ENCODE peak calls at places on chromosomes 16 and 17, in ten cellular contexts. One of them, this sample, is unnamed.

GRCh38 chr17:28725166-28725659 is 820 bp downstream of the TLCD1 start:
- DNase-seq in right atrium auricular region: no peak
- DNase-seq in T-helper 1 cell: no peak
- DNase-seq in WTC11: no peak
- DNase-seq in BJ: no peak
- DNase-seq in T-helper 2 cell: no peak
- DNase-seq in CD8-positive, alpha-beta memory T cell: no peak
- DNase-seq in endothelial cell: no peak
- DNase-seq in upper lobe of right lung: no peak
- DNase-seq in HCT116: peak
- DNase-seq in this sample: no peak

GRCh38 chr16:21684199-21684598 is 20.4 kb downstream of the OTOA start:
- DNase-seq in right atrium auricular region: no peak
- DNase-seq in T-helper 1 cell: peak
- DNase-seq in WTC11: peak
- DNase-seq in BJ: no peak
- DNase-seq in T-helper 2 cell: peak
- DNase-seq in CD8-positive, alpha-beta memory T cell: peak
- DNase-seq in endothelial cell: peak
- DNase-seq in upper lobe of right lung: no peak
- DNase-seq in HCT116: peak
- DNase-seq in this sample: no peak

GRCh38 chr17:78357177-78357586 is 2.7 kb downstream of the SOCS3 start:
- DNase-seq in right atrium auricular region: no peak
- DNase-seq in T-helper 1 cell: peak
- DNase-seq in WTC11: no peak
- DNase-seq in BJ: no peak
- DNase-seq in T-helper 2 cell: no peak
- DNase-seq in CD8-positive, alpha-beta memory T cell: no peak
- DNase-seq in endothelial cell: no peak
- DNase-seq in upper lobe of right lung: peak
- DNase-seq in HCT116: no peak
- DNase-seq in this sample: no peak

GRCh38 chr17:79251824-79252223 is 177.2 kb downstream of the ENGASE start:
- DNase-seq in right atrium auricular region: no peak
- DNase-seq in T-helper 1 cell: no peak
- DNase-seq in WTC11: no peak
- DNase-seq in BJ: no peak
- DNase-seq in T-helper 2 cell: no peak
- DNase-seq in CD8-positive, alpha-beta memory T cell: no peak
- DNase-seq in endothelial cell: no peak
- DNase-seq in upper lobe of right lung: no peak
- DNase-seq in HCT116: no peak
- DNase-seq in this sample: no peak

GRCh38 chr16:10521681-10522274 is 58.6 kb downstream of the EMP2 start:
- DNase-seq in right atrium auricular region: peak
- DNase-seq in T-helper 1 cell: peak
- DNase-seq in WTC11: peak
- DNase-seq in BJ: no peak
- DNase-seq in T-helper 2 cell: no peak
- DNase-seq in CD8-positive, alpha-beta memory T cell: no peak
- DNase-seq in endothelial cell: peak
- DNase-seq in upper lobe of right lung: no peak
- DNase-seq in HCT116: peak
- DNase-seq in this sample: no peak

GRCh38 chr16:66441586-66442375 is 14.7 kb downstream of the BEAN1 start:
- DNase-seq in right atrium auricular region: no peak
- DNase-seq in T-helper 1 cell: no peak
- DNase-seq in WTC11: no peak
- DNase-seq in BJ: no peak
- DNase-seq in T-helper 2 cell: no peak
- DNase-seq in CD8-positive, alpha-beta memory T cell: no peak
- DNase-seq in endothelial cell: no peak
- DNase-seq in upper lobe of right lung: no peak
- DNase-seq in HCT116: no peak
- DNase-seq in this sample: peak

GRCh38 chr16:81837312-81837748 is 58.2 kb downstream of the PLCG2 start:
- DNase-seq in right atrium auricular region: no peak
- DNase-seq in T-helper 1 cell: no peak
- DNase-seq in WTC11: no peak
- DNase-seq in BJ: no peak
- DNase-seq in T-helper 2 cell: no peak
- DNase-seq in CD8-positive, alpha-beta memory T cell: no peak
- DNase-seq in endothelial cell: no peak
- DNase-seq in upper lobe of right lung: no peak
- DNase-seq in HCT116: no peak
- DNase-seq in this sample: no peak

GRCh38 chr17:71631483-71631882 is 489.3 kb upstream of the SOX9 start:
- DNase-seq in right atrium auricular region: no peak
- DNase-seq in T-helper 1 cell: no peak
- DNase-seq in WTC11: no peak
- DNase-seq in BJ: no peak
- DNase-seq in T-helper 2 cell: no peak
- DNase-seq in CD8-positive, alpha-beta memory T cell: no peak
- DNase-seq in endothelial cell: no peak
- DNase-seq in upper lobe of right lung: no peak
- DNase-seq in HCT116: peak
- DNase-seq in this sample: no peak

GRCh38 chr16:7270823-7271222 is 61.8 kb upstream of the RBFOX1 start:
- DNase-seq in right atrium auricular region: no peak
- DNase-seq in T-helper 1 cell: no peak
- DNase-seq in WTC11: no peak
- DNase-seq in BJ: no peak
- DNase-seq in T-helper 2 cell: no peak
- DNase-seq in CD8-positive, alpha-beta memory T cell: no peak
- DNase-seq in endothelial cell: no peak
- DNase-seq in upper lobe of right lung: no peak
- DNase-seq in HCT116: no peak
- DNase-seq in this sample: no peak

GRCh38 chr16:82201906-82202305 is 31.9 kb upstream of the MPHOSPH6 start:
- DNase-seq in right atrium auricular region: no peak
- DNase-seq in T-helper 1 cell: no peak
- DNase-seq in WTC11: no peak
- DNase-seq in BJ: no peak
- DNase-seq in T-helper 2 cell: no peak
- DNase-seq in CD8-positive, alpha-beta memory T cell: no peak
- DNase-seq in endothelial cell: no peak
- DNase-seq in upper lobe of right lung: no peak
- DNase-seq in HCT116: no peak
- DNase-seq in this sample: no peak

GRCh38 chr17:12463102-12463501 is 202.6 kb upstream of the MYOCD start:
- DNase-seq in right atrium auricular region: no peak
- DNase-seq in T-helper 1 cell: no peak
- DNase-seq in WTC11: no peak
- DNase-seq in BJ: peak
- DNase-seq in T-helper 2 cell: no peak
- DNase-seq in CD8-positive, alpha-beta memory T cell: no peak
- DNase-seq in endothelial cell: no peak
- DNase-seq in upper lobe of right lung: no peak
- DNase-seq in HCT116: no peak
- DNase-seq in this sample: peak

GRCh38 chr16:86520317-86521210 is 10.2 kb downstream of the FOXF1 start:
- DNase-seq in right atrium auricular region: no peak
- DNase-seq in T-helper 1 cell: no peak
- DNase-seq in WTC11: no peak
- DNase-seq in BJ: no peak
- DNase-seq in T-helper 2 cell: no peak
- DNase-seq in CD8-positive, alpha-beta memory T cell: no peak
- DNase-seq in endothelial cell: no peak
- DNase-seq in upper lobe of right lung: no peak
- DNase-seq in HCT116: no peak
- DNase-seq in this sample: no peak

GRCh38 chr16:48511071-48511540 is 98.9 kb downstream of the N4BP1 start:
- DNase-seq in right atrium auricular region: no peak
- DNase-seq in T-helper 1 cell: no peak
- DNase-seq in WTC11: no peak
- DNase-seq in BJ: no peak
- DNase-seq in T-helper 2 cell: no peak
- DNase-seq in CD8-positive, alpha-beta memory T cell: no peak
- DNase-seq in endothelial cell: no peak
- DNase-seq in upper lobe of right lung: no peak
- DNase-seq in HCT116: no peak
- DNase-seq in this sample: peak

GRCh38 chr16:30049871-30050270 is 15.7 kb upstream of the ALDOA start:
- DNase-seq in right atrium auricular region: no peak
- DNase-seq in T-helper 1 cell: no peak
- DNase-seq in WTC11: no peak
- DNase-seq in BJ: no peak
- DNase-seq in T-helper 2 cell: no peak
- DNase-seq in CD8-positive, alpha-beta memory T cell: no peak
- DNase-seq in endothelial cell: no peak
- DNase-seq in upper lobe of right lung: no peak
- DNase-seq in HCT116: no peak
- DNase-seq in this sample: no peak

GRCh38 chr16:56269276-56269675 is 78.0 kb downstream of the GNAO1 start:
- DNase-seq in right atrium auricular region: no peak
- DNase-seq in T-helper 1 cell: no peak
- DNase-seq in WTC11: no peak
- DNase-seq in BJ: no peak
- DNase-seq in T-helper 2 cell: no peak
- DNase-seq in CD8-positive, alpha-beta memory T cell: no peak
- DNase-seq in endothelial cell: no peak
- DNase-seq in upper lobe of right lung: peak
- DNase-seq in HCT116: no peak
- DNase-seq in this sample: no peak

GRCh38 chr17:81396722-81397313 is 1.6 kb downstream of the BAHCC1 start:
- DNase-seq in right atrium auricular region: no peak
- DNase-seq in T-helper 1 cell: no peak
- DNase-seq in WTC11: peak
- DNase-seq in BJ: no peak
- DNase-seq in T-helper 2 cell: peak
- DNase-seq in CD8-positive, alpha-beta memory T cell: peak
- DNase-seq in endothelial cell: peak
- DNase-seq in upper lobe of right lung: peak
- DNase-seq in HCT116: no peak
- DNase-seq in this sample: no peak

GRCh38 chr17:50055426-50056216 is at the start of gene ITGA3:
- DNase-seq in right atrium auricular region: peak
- DNase-seq in T-helper 1 cell: peak
- DNase-seq in WTC11: peak
- DNase-seq in BJ: no peak
- DNase-seq in T-helper 2 cell: peak
- DNase-seq in CD8-positive, alpha-beta memory T cell: peak
- DNase-seq in endothelial cell: peak
- DNase-seq in upper lobe of right lung: peak
- DNase-seq in HCT116: peak
- DNase-seq in this sample: peak

GRCh38 chr16:73240928-73241327 is 193.0 kb upstream of the ZFHX3 start:
- DNase-seq in right atrium auricular region: no peak
- DNase-seq in T-helper 1 cell: no peak
- DNase-seq in WTC11: no peak
- DNase-seq in BJ: no peak
- DNase-seq in T-helper 2 cell: no peak
- DNase-seq in CD8-positive, alpha-beta memory T cell: no peak
- DNase-seq in endothelial cell: no peak
- DNase-seq in upper lobe of right lung: no peak
- DNase-seq in HCT116: no peak
- DNase-seq in this sample: no peak

GRCh38 chr17:68255731-68256538 is 8.1 kb downstream of the AMZ2 start:
- DNase-seq in right atrium auricular region: no peak
- DNase-seq in T-helper 1 cell: no peak
- DNase-seq in WTC11: no peak
- DNase-seq in BJ: no peak
- DNase-seq in T-helper 2 cell: no peak
- DNase-seq in CD8-positive, alpha-beta memory T cell: no peak
- DNase-seq in endothelial cell: no peak
- DNase-seq in upper lobe of right lung: no peak
- DNase-seq in HCT116: no peak
- DNase-seq in this sample: no peak

GRCh38 chr17:4101127-4101798 is 41.6 kb downstream of the ZZEF1 start:
- DNase-seq in right atrium auricular region: no peak
- DNase-seq in T-helper 1 cell: no peak
- DNase-seq in WTC11: no peak
- DNase-seq in BJ: peak
- DNase-seq in T-helper 2 cell: no peak
- DNase-seq in CD8-positive, alpha-beta memory T cell: no peak
- DNase-seq in endothelial cell: no peak
- DNase-seq in upper lobe of right lung: no peak
- DNase-seq in HCT116: no peak
- DNase-seq in this sample: no peak

GRCh38 chr16:23187341-23187740 is 4.8 kb downstream of the SCNN1G start:
- DNase-seq in right atrium auricular region: no peak
- DNase-seq in T-helper 1 cell: no peak
- DNase-seq in WTC11: no peak
- DNase-seq in BJ: no peak
- DNase-seq in T-helper 2 cell: no peak
- DNase-seq in CD8-positive, alpha-beta memory T cell: no peak
- DNase-seq in endothelial cell: no peak
- DNase-seq in upper lobe of right lung: no peak
- DNase-seq in HCT116: no peak
- DNase-seq in this sample: no peak

This sample was measured in AG09309.